ENCODE peak calls at places on chromosomes 5 and 9, in nine cellular contexts. P is GM06990; E is left ventricle myocardium inferior; Y is keratinocyte; K is coronary artery; D is CD8-positive, alpha-beta T cell; G is GM13976; Z is mammary epithelial cell; W is BJ. V is an unnamed sample.

GRCh38 chr5:60334281-60334713 is 365.7 kb downstream of the DEPDC1B start:
- DNase-seq in P (no peak), E (no peak), Y (peak; percentile 28), K (no peak), D (no peak), G (no peak), Z (peak; percentile 76), W (peak; percentile 25), V (no peak)

GRCh38 chr9:128192601-128193371 is 1.4 kb upstream of the CIZ1 start:
- DNase-seq in P (peak; percentile 41), E (peak; percentile 61), Y (peak; percentile 72), K (peak; percentile 85), D (no peak), G (peak; percentile 64), Z (peak; percentile 89), W (peak; percentile 65), V (peak; percentile 77)

GRCh38 chr9:4375424-4376195 is 75.7 kb upstream of the GLIS3 start:
- DNase-seq in P (no peak), E (no peak), Y (peak; percentile 25), K (no peak), D (no peak), G (no peak), Z (peak; percentile 56), W (peak; percentile 85), V (no peak)

GRCh38 chr9:95815153-95815552 is 60.3 kb upstream of the ERCC6L2 start:
- DNase-seq in P (no peak), E (no peak), Y (no peak), K (no peak), D (no peak), G (no peak), Z (no peak), W (no peak), V (no peak)

GRCh38 chr5:173714551-173715428 is 98.3 kb upstream of the BOD1 start:
- DNase-seq in P (no peak), E (no peak), Y (peak; percentile 53), K (no peak), D (no peak), G (no peak), Z (peak; percentile 87), W (peak; percentile 54), V (no peak)

GRCh38 chr5:36614657-36615308 is 8.4 kb downstream of the SLC1A3 start:
- DNase-seq in P (no peak), E (no peak), Y (no peak), K (no peak), D (no peak), G (no peak), Z (no peak), W (no peak), V (no peak)

GRCh38 chr9:135969064-135969683 is 8.0 kb upstream of the UBAC1 start:
- DNase-seq in P (no peak), E (no peak), Y (no peak), K (no peak), D (no peak), G (no peak), Z (no peak), W (no peak), V (no peak)

GRCh38 chr9:134243778-134244467 is 79.6 kb upstream of the RNU6ATAC start:
- DNase-seq in P (peak; percentile 59), E (no peak), Y (no peak), K (no peak), D (no peak), G (peak; percentile 86), Z (peak; percentile 10), W (no peak), V (peak; percentile 87)

GRCh38 chr9:124210697-124211096 is 47.1 kb upstream of the NEK6 start:
- DNase-seq in P (no peak), E (no peak), Y (no peak), K (no peak), D (no peak), G (peak; percentile 66), Z (no peak), W (no peak), V (peak; percentile 64)

GRCh38 chr5:126865299-126865698 is 88.4 kb downstream of the LMNB1 start:
- DNase-seq in P (no peak), E (no peak), Y (no peak), K (no peak), D (no peak), G (no peak), Z (peak; percentile 46), W (peak; percentile 31), V (no peak)

GRCh38 chr5:168314735-168315411 is 23.4 kb downstream of the WWC1 start:
- DNase-seq in P (no peak), E (no peak), Y (peak; percentile 95), K (no peak), D (no peak), G (no peak), Z (peak; percentile 93), W (peak; percentile 85), V (no peak)
- TF ChIP-seq CTCF in P (no peak), E (no peak), Y (peak; percentile 14), K (no peak), D (no peak), G (no peak), Z (peak; percentile 37), W (no peak), V (no peak)

GRCh38 chr9:89234636-89235035 is 56.0 kb upstream of the SHC3 start:
- DNase-seq in P (peak; percentile 67), E (no peak), Y (no peak), K (no peak), D (no peak), G (peak; percentile 49), Z (peak; percentile 10), W (no peak), V (peak; percentile 43)
- TF ChIP-seq CTCF in P (peak; percentile 46), E (peak; percentile 25), Y (no peak), K (no peak), D (no peak), G (no peak), Z (no peak), W (peak; percentile 14), V (no peak)

GRCh38 chr5:55997742-55998351 is 3.1 kb upstream of the IL6ST start:
- DNase-seq in P (no peak), E (no peak), Y (peak; percentile 78), K (no peak), D (no peak), G (no peak), Z (peak; percentile 92), W (no peak), V (no peak)
- TF ChIP-seq CTCF in P (no peak), E (no peak), Y (no peak), K (no peak), D (no peak), G (no peak), Z (no peak), W (no peak), V (no peak)

DNA sequence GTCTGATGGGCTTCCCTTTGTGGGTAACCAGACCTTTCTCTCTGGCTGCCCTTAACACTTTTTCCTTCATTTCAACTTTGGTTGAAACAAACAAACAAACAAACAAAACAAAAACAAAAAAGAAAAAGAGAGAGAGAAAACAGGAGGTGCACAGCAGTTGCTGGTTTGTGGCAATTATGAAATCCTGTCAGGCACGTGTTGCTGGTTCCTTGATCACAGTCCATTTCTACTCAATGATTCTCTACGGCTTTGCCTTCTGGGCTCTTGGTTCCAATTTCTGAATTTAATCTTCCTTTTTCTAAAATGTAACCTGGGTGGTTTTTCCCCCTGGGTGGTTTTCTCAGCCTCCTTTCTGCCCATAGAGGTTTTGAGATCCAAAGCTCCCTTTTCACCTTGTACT is 17.8 kb upstream of the PANK3 start:
- DNase-seq in P (no peak), E (no peak), Y (no peak), K (no peak), D (no peak), G (no peak), Z (no peak), W (no peak), V (no peak)
- TF ChIP-seq CTCF in P (no peak), E (no peak), Y (no peak), K (no peak), D (no peak), G (no peak), Z (no peak), W (no peak), V (no peak)

DNA sequence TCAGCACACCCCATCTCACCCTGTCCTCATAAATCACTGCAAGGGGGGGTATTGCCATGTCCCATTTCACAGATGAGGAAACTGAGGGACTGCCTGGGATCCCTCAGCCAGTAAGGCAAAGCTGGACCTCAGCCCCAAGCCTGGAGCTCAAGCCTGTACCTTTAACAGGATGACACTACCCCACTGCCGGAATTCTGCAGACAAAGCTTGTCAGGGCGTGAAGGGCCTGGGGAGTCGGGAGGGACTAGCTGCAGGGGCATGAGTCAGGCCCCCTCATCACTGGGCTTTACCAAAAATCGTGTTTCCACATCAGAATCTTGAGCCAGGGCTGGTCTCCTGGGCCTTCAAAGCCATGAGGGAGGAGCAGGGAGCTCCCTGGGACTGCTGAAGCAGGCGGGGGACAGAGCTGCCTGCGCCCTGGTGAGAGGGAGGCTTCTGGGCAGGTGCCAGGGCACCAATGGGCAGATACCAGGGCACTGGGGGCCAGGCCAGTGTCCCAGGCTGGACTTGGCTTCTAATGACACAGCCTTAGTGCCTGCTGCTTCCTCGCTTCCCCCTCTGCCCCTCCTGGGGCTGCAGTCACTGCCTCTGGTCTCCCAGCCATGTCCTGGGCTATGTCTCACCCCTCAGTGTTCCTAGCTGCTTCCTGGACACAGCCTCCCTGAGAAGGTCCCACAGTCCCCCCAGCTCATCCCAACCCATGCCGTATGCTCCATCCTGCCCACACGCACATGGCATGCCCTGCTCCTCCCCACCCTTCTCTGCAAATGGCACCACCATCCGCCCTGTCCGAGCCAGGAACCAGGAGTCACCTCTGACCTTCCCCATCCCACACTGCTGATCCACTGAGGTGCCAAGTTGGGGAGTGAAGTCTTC is 80.7 kb downstream of the LMX1B start:
- DNase-seq in P (no peak), E (no peak), Y (peak; percentile 61), K (peak; percentile 66), D (no peak), G (no peak), Z (peak; percentile 73), W (no peak), V (no peak)
- TF ChIP-seq CTCF in P (no peak), E (no peak), Y (no peak), K (no peak), D (no peak), G (no peak), Z (no peak), W (no peak), V (no peak)

DNA sequence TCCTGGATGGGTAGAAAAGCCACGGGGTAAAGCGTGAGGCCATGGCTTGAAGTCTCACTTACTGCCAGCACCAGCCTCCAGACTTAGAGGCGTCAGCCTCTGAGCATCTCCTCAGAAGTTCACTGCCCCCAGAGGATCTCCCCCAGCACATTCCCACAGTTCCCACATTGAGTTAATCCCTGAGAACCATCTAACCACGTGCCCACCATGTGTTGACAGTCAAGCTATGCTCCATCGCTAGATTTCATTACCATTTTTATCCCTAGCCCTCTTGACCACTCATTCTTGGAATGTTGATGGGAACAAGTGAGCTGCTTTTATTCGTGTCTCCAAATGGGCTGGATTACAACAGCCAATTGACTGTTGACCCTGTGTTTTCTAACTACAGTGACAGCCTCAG is 283.3 kb upstream of the IRX1 start:
- DNase-seq in P (no peak), E (no peak), Y (no peak), K (no peak), D (no peak), G (no peak), Z (no peak), W (no peak), V (no peak)
- TF ChIP-seq CTCF in P (no peak), E (no peak), Y (no peak), K (no peak), D (no peak), G (no peak), Z (no peak), W (no peak), V (no peak)

V was measured in GM10248.